ENCODE peak calls at places on chromosomes 2 and 18, in six cellular contexts. One of them, this sample, is unnamed.

GRCh38 chr2:217746741-217747287 is 256.0 kb downstream of the TNS1 start:
- DNase-seq in ovary: no peak
- DNase-seq in kidney epithelial cell: no peak
- DNase-seq in BJ: no peak
- DNase-seq in AG04449: no peak
- DNase-seq in AG10803: no peak
- DNase-seq in this sample: no peak

GRCh38 chr2:239288951-239289481 is 111.8 kb downstream of the HDAC4 start:
- DNase-seq in ovary: peak; percentile 37
- DNase-seq in kidney epithelial cell: no peak
- DNase-seq in BJ: no peak
- DNase-seq in AG04449: no peak
- DNase-seq in AG10803: no peak
- DNase-seq in this sample: no peak

GRCh38 chr18:48932822-48933510 is 17.8 kb downstream of the SMAD7 start:
- DNase-seq in ovary: no peak
- DNase-seq in kidney epithelial cell: no peak
- DNase-seq in BJ: no peak
- DNase-seq in AG04449: no peak
- DNase-seq in AG10803: no peak
- DNase-seq in this sample: no peak

GRCh38 chr18:12278765-12279682 is 24.9 kb downstream of the CIDEA start:
- DNase-seq in ovary: peak; percentile 86
- DNase-seq in kidney epithelial cell: peak; percentile 82
- DNase-seq in BJ: peak; percentile 83
- DNase-seq in AG04449: peak; percentile 91
- DNase-seq in AG10803: peak; percentile 95
- DNase-seq in this sample: peak; percentile 84

GRCh38 chr2:45661828-45662227 is 10.4 kb downstream of the PRKCE start:
- DNase-seq in ovary: no peak
- DNase-seq in kidney epithelial cell: no peak
- DNase-seq in BJ: no peak
- DNase-seq in AG04449: no peak
- DNase-seq in AG10803: no peak
- DNase-seq in this sample: no peak

GRCh38 chr2:127106457-127106997 is 427 bp downstream of the BIN1 start:
- DNase-seq in ovary: peak; percentile 65
- DNase-seq in kidney epithelial cell: no peak
- DNase-seq in BJ: no peak
- DNase-seq in AG04449: no peak
- DNase-seq in AG10803: no peak
- DNase-seq in this sample: no peak

GRCh38 chr18:58668211-58668610 is 3.1 kb upstream of the MALT1 start:
- DNase-seq in ovary: no peak
- DNase-seq in kidney epithelial cell: no peak
- DNase-seq in BJ: no peak
- DNase-seq in AG04449: no peak
- DNase-seq in AG10803: no peak
- DNase-seq in this sample: no peak

GRCh38 chr18:2978626-2979025 is 34.3 kb downstream of the LPIN2 start:
- DNase-seq in ovary: no peak
- DNase-seq in kidney epithelial cell: no peak
- DNase-seq in BJ: no peak
- DNase-seq in AG04449: peak; percentile 71
- DNase-seq in AG10803: peak; percentile 75
- DNase-seq in this sample: peak; percentile 69

GRCh38 chr2:18117592-18117991 is 239.1 kb downstream of the KCNS3 start:
- DNase-seq in ovary: no peak
- DNase-seq in kidney epithelial cell: no peak
- DNase-seq in BJ: no peak
- DNase-seq in AG04449: no peak
- DNase-seq in AG10803: peak; percentile 51
- DNase-seq in this sample: no peak

GRCh38 chr2:112121682-112122254 is 16.4 kb upstream of the FBLN7 start:
- DNase-seq in ovary: no peak
- DNase-seq in kidney epithelial cell: no peak
- DNase-seq in BJ: no peak
- DNase-seq in AG04449: no peak
- DNase-seq in AG10803: peak; percentile 57
- DNase-seq in this sample: peak; percentile 52

GRCh38 chr18:12304351-12305210 is 3.5 kb upstream of the TUBB6 start:
- DNase-seq in ovary: no peak
- DNase-seq in kidney epithelial cell: no peak
- DNase-seq in BJ: no peak
- DNase-seq in AG04449: no peak
- DNase-seq in AG10803: no peak
- DNase-seq in this sample: no peak

GRCh38 chr2:141911485-141912066 is 219.2 kb downstream of the LRP1B start:
- DNase-seq in ovary: no peak
- DNase-seq in kidney epithelial cell: no peak
- DNase-seq in BJ: no peak
- DNase-seq in AG04449: no peak
- DNase-seq in AG10803: peak; percentile 6
- DNase-seq in this sample: peak; percentile 5

GRCh38 chr2:96841707-96842495 is 1.9 kb downstream of the ANKRD23 start:
- DNase-seq in ovary: no peak
- DNase-seq in kidney epithelial cell: no peak
- DNase-seq in BJ: no peak
- DNase-seq in AG04449: no peak
- DNase-seq in AG10803: no peak
- DNase-seq in this sample: no peak

GRCh38 chr2:142535311-142535710 is 342.2 kb upstream of the KYNU start:
- DNase-seq in ovary: no peak
- DNase-seq in kidney epithelial cell: no peak
- DNase-seq in BJ: no peak
- DNase-seq in AG04449: no peak
- DNase-seq in AG10803: no peak
- DNase-seq in this sample: no peak

GRCh38 chr18:11981633-11982366 is 493 bp downstream of the IMPA2 start:
- DNase-seq in ovary: peak; percentile 68
- DNase-seq in kidney epithelial cell: no peak
- DNase-seq in BJ: no peak
- DNase-seq in AG04449: no peak
- DNase-seq in AG10803: peak; percentile 13
- DNase-seq in this sample: no peak

GRCh38 chr18:63313409-63313917 is 6.1 kb downstream of the BCL2 start:
- DNase-seq in ovary: no peak
- DNase-seq in kidney epithelial cell: no peak
- DNase-seq in BJ: no peak
- DNase-seq in AG04449: no peak
- DNase-seq in AG10803: no peak
- DNase-seq in this sample: no peak
- H3K4me3 ChIP-seq in ovary: peak overlapping the region; percentile 10
- H3K4me3 ChIP-seq in kidney epithelial cell: no peak overlapping the region
- H3K4me3 ChIP-seq in BJ: no peak overlapping the region
- H3K4me3 ChIP-seq in AG04449: no peak overlapping the region
- H3K4me3 ChIP-seq in AG10803: no peak overlapping the region
- H3K4me3 ChIP-seq in this sample: no peak overlapping the region

DNA sequence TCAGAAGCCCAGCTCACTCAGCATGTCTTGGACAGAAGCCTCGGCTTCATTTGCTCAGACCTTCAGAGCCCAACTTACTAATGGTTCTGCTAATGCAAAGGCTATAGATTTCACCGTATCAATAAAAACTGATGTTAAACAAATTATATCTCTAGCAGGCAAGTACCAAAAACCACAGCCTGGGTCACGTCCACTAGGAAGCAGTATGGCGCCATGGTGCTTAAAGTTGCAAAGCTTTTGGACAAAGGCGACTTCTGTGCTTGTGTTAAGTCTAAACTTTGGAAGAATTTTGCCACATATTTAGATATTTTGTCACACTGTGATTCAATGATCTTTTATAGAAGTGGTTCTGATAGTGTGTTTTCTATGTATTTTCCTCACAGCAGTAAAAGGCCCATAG is 276.8 kb upstream of the PARD3B start:
- DNase-seq in ovary: no peak
- DNase-seq in kidney epithelial cell: no peak
- DNase-seq in BJ: no peak
- DNase-seq in AG04449: no peak
- DNase-seq in AG10803: peak; percentile 1
- DNase-seq in this sample: no peak
- TF ChIP-seq CTCF in ovary: no peak
- TF ChIP-seq CTCF in kidney epithelial cell: no peak
- TF ChIP-seq CTCF in BJ: no peak
- TF ChIP-seq CTCF in AG04449: no peak
- TF ChIP-seq CTCF in AG10803: peak; percentile 26
- TF ChIP-seq CTCF in this sample: no peak

GRCh38 chr2:74393525-74393924 is 13.4 kb upstream of the DCTN1 start:
- DNase-seq in ovary: no peak
- DNase-seq in kidney epithelial cell: no peak
- DNase-seq in BJ: no peak
- DNase-seq in AG04449: no peak
- DNase-seq in AG10803: no peak
- DNase-seq in this sample: no peak

GRCh38 chr2:74392449-74392743 is 12.3 kb upstream of the DCTN1 start:
- DNase-seq in ovary: no peak
- DNase-seq in kidney epithelial cell: no peak
- DNase-seq in BJ: no peak
- DNase-seq in AG04449: no peak
- DNase-seq in AG10803: no peak
- DNase-seq in this sample: no peak

GRCh38 chr2:74391209-74391579 is 11.1 kb upstream of the DCTN1 start:
- DNase-seq in ovary: no peak
- DNase-seq in kidney epithelial cell: no peak
- DNase-seq in BJ: no peak
- DNase-seq in AG04449: no peak
- DNase-seq in AG10803: peak; percentile 42
- DNase-seq in this sample: no peak

GRCh38 chr2:74391580-74392448 is 11.7 kb upstream of the DCTN1 start:
- DNase-seq in ovary: peak; percentile 96
- DNase-seq in kidney epithelial cell: peak; percentile 52
- DNase-seq in BJ: no peak
- DNase-seq in AG04449: peak; percentile 29
- DNase-seq in AG10803: peak; percentile 82
- DNase-seq in this sample: peak; percentile 82

GRCh38 chr2:74390601-74391000 is 10.5 kb upstream of the DCTN1 start:
- DNase-seq in ovary: no peak
- DNase-seq in kidney epithelial cell: no peak
- DNase-seq in BJ: no peak
- DNase-seq in AG04449: no peak
- DNase-seq in AG10803: no peak
- DNase-seq in this sample: no peak
- H3K4me3 ChIP-seq in ovary: peak overlapping the region; percentile 89
- H3K4me3 ChIP-seq in kidney epithelial cell: peak overlapping the region; percentile 93
- H3K4me3 ChIP-seq in BJ: peak overlapping the region; percentile 81
- H3K4me3 ChIP-seq in AG04449: peak overlapping the region; percentile 72
- H3K4me3 ChIP-seq in AG10803: peak overlapping the region; percentile 95
- H3K4me3 ChIP-seq in this sample: peak overlapping the region; percentile 67

GRCh38 chr2:10305715-10306114 is 3.0 kb downstream of the HPCAL1 start:
- DNase-seq in ovary: no peak
- DNase-seq in kidney epithelial cell: no peak
- DNase-seq in BJ: no peak
- DNase-seq in AG04449: no peak
- DNase-seq in AG10803: no peak
- DNase-seq in this sample: no peak
- TF ChIP-seq CTCF in ovary: no peak
- TF ChIP-seq CTCF in kidney epithelial cell: peak; percentile 23
- TF ChIP-seq CTCF in BJ: no peak
- TF ChIP-seq CTCF in AG04449: no peak
- TF ChIP-seq CTCF in AG10803: no peak
- TF ChIP-seq CTCF in this sample: peak; percentile 43

GRCh38 chr2:65067806-65068553 is 11.8 kb downstream of the CEP68 start:
- DNase-seq in ovary: no peak
- DNase-seq in kidney epithelial cell: no peak
- DNase-seq in BJ: no peak
- DNase-seq in AG04449: no peak
- DNase-seq in AG10803: no peak
- DNase-seq in this sample: no peak

GRCh38 chr2:65062843-65063242 is 6.6 kb downstream of the CEP68 start:
- DNase-seq in ovary: no peak
- DNase-seq in kidney epithelial cell: no peak
- DNase-seq in BJ: no peak
- DNase-seq in AG04449: no peak
- DNase-seq in AG10803: no peak
- DNase-seq in this sample: no peak

GRCh38 chr2:65061910-65062339 is 5.7 kb downstream of the CEP68 start:
- DNase-seq in ovary: no peak
- DNase-seq in kidney epithelial cell: no peak
- DNase-seq in BJ: no peak
- DNase-seq in AG04449: no peak
- DNase-seq in AG10803: no peak
- DNase-seq in this sample: no peak

GRCh38 chr2:65063426-65063825 is 7.2 kb downstream of the CEP68 start:
- DNase-seq in ovary: no peak
- DNase-seq in kidney epithelial cell: no peak
- DNase-seq in BJ: no peak
- DNase-seq in AG04449: no peak
- DNase-seq in AG10803: peak; percentile 50
- DNase-seq in this sample: no peak

GRCh38 chr2:65064728-65065552 is 8.7 kb downstream of the CEP68 start:
- DNase-seq in ovary: peak; percentile 58
- DNase-seq in kidney epithelial cell: no peak
- DNase-seq in BJ: peak; percentile 50
- DNase-seq in AG04449: peak; percentile 76
- DNase-seq in AG10803: peak; percentile 94
- DNase-seq in this sample: peak; percentile 86
- H3K4me3 ChIP-seq in ovary: no peak overlapping the region
- H3K4me3 ChIP-seq in kidney epithelial cell: no peak overlapping the region
- H3K4me3 ChIP-seq in BJ: no peak overlapping the region
- H3K4me3 ChIP-seq in AG04449: no peak overlapping the region
- H3K4me3 ChIP-seq in AG10803: peak overlapping the region; percentile 16
- H3K4me3 ChIP-seq in this sample: no peak overlapping the region

DNA sequence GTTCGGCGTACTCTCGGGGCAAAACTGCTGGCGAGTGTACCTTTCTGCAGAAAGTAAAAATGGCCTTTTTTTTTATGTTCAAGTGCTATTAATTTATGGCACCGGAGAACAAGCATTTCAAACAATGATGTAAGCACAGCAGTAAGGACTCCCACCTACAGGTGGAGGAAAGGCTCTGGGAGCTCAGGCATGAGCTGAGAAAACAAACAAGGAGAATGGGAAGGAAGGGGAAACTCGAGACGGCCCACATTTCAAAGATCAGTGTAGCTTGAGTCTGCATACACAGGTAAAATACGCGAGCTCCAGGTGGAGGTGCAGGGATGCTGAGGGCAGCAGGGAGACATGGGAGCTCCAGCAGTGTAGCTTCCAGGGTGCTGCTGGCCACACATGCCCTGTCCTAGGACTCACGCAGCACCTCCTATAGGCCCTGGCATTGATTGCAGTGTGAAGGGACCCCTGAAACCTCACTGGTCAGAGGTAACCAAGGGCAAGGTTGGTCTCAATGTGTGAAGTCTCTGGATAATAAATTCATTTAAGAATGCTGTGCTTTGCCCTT is 362.8 kb upstream of the HS6ST1 start:
- DNase-seq in ovary: no peak
- DNase-seq in kidney epithelial cell: no peak
- DNase-seq in BJ: no peak
- DNase-seq in AG04449: no peak
- DNase-seq in AG10803: no peak
- DNase-seq in this sample: no peak
- TF ChIP-seq CTCF in ovary: no peak
- TF ChIP-seq CTCF in kidney epithelial cell: no peak
- TF ChIP-seq CTCF in BJ: no peak
- TF ChIP-seq CTCF in AG04449: no peak
- TF ChIP-seq CTCF in AG10803: no peak
- TF ChIP-seq CTCF in this sample: no peak

DNA sequence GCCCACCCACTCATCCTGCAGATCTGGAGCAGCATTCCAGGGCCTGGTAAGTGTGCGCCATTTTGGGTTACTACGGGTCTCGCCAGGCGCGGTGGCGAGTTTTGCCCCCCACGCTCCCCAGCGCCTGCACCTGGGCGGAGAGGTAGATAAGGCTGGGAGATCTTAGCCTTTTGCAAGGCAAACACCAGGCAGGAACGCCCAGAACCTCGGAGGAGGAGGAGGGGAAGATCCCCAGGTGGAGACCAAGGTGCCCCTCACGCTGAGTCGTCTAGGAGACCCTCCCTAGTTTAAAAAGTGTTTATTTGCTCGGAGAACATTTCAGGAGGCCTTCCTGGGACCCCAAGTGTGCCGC is 365 bp upstream of the RAMP1 start:
- DNase-seq in ovary: no peak
- DNase-seq in kidney epithelial cell: no peak
- DNase-seq in BJ: no peak
- DNase-seq in AG04449: no peak
- DNase-seq in AG10803: no peak
- DNase-seq in this sample: no peak
- H3K4me3 ChIP-seq in ovary: peak overlapping the region; percentile 85
- H3K4me3 ChIP-seq in kidney epithelial cell: no peak overlapping the region
- H3K4me3 ChIP-seq in BJ: no peak overlapping the region
- H3K4me3 ChIP-seq in AG04449: peak overlapping the region; percentile 50
- H3K4me3 ChIP-seq in AG10803: no peak overlapping the region
- H3K4me3 ChIP-seq in this sample: peak overlapping the region; percentile 37

This sample was measured in astrocyte of the cerebellum.